ENCODE peak calls at places on chromosomes 13 and 19, in seven cellular contexts. M is IMR-90, X is adrenal gland, W is testis, O is heart left ventricle, R is A549, A is uterus. H is an unnamed sample.

GRCh38 chr13:114142640-114143490 is 10.4 kb upstream of the RASA3 start:
- DNase-seq in M (peak; percentile 65), X (no peak), W (no peak), O (peak; percentile 22), R (no peak), A (no peak), H (no peak)

GRCh38 chr13:18959996-18960395 is 221.6 kb downstream of the TUBA3C start:
- DNase-seq in M (no peak), X (no peak), W (no peak), O (no peak), R (no peak), A (no peak), H (no peak)

GRCh38 chr13:110946171-110946570 is 31.3 kb upstream of the ANKRD10 start:
- DNase-seq in M (no peak), X (no peak), W (no peak), O (no peak), R (no peak), A (no peak), H (no peak)

GRCh38 chr13:25286308-25286968 is 850 bp downstream of the MTMR6 start:
- DNase-seq in M (peak; percentile 58), X (peak; percentile 44), W (peak; percentile 61), O (peak; percentile 35), R (no peak), A (no peak), H (no peak)

GRCh38 chr19:35557539-35558399 is 5.7 kb downstream of the ATP4A start:
- DNase-seq in M (peak; percentile 33), X (peak; percentile 98), W (peak; percentile 82), O (peak; percentile 58), R (peak; percentile 83), A (no peak), H (no peak)

GRCh38 chr13:86383561-86383960 is 584.3 kb upstream of the SLITRK6 start:
- DNase-seq in M (no peak), X (no peak), W (no peak), O (no peak), R (no peak), A (no peak), H (no peak)

GRCh38 chr13:113203507-113204377 is 4.7 kb downstream of the PCID2 start:
- DNase-seq in M (no peak), X (no peak), W (no peak), O (peak; percentile 85), R (no peak), A (no peak), H (no peak)

GRCh38 chr19:29761575-29762225 is 46.6 kb upstream of the C19orf12 start:
- DNase-seq in M (no peak), X (no peak), W (no peak), O (no peak), R (no peak), A (no peak), H (no peak)

GRCh38 chr13:64029343-64030093 is 2613.9 kb upstream of the PCDH20 start:
- DNase-seq in M (no peak), X (no peak), W (no peak), O (no peak), R (no peak), A (no peak), H (no peak)

GRCh38 chr19:18366027-18366435 is 19.9 kb upstream of the GDF15 start:
- DNase-seq in M (no peak), X (no peak), W (no peak), O (no peak), R (no peak), A (no peak), H (no peak)

GRCh38 chr13:50898338-50898737 is 11.3 kb upstream of the RNASEH2B start:
- DNase-seq in M (no peak), X (no peak), W (no peak), O (no peak), R (no peak), A (no peak), H (no peak)

GRCh38 chr19:13281567-13282291 is 131.5 kb downstream of the IER2 start:
- DNase-seq in M (no peak), X (no peak), W (no peak), O (no peak), R (no peak), A (no peak), H (no peak)

GRCh38 chr13:83622422-83622784 is 259.9 kb downstream of the SLITRK1 start:
- DNase-seq in M (peak; percentile 28), X (no peak), W (no peak), O (no peak), R (no peak), A (no peak), H (no peak)

GRCh38 chr19:2575734-2576481 is 100.0 kb downstream of the GADD45B start:
- DNase-seq in M (peak; percentile 69), X (peak; percentile 45), W (peak; percentile 83), O (peak; percentile 91), R (no peak), A (peak; percentile 70), H (no peak)

GRCh38 chr19:30167976-30168635 is 204.1 kb upstream of the ZNF536 start:
- DNase-seq in M (no peak), X (no peak), W (no peak), O (no peak), R (no peak), A (no peak), H (no peak)

GRCh38 chr19:48417436-48417835 is 24.0 kb downstream of the GRIN2D start:
- DNase-seq in M (no peak), X (peak; percentile 61), W (no peak), O (peak; percentile 61), R (no peak), A (no peak), H (no peak)

GRCh38 chr19:48421548-48421947 is 24.2 kb upstream of the GRWD1 start:
- DNase-seq in M (no peak), X (no peak), W (no peak), O (no peak), R (no peak), A (no peak), H (no peak)

GRCh38 chr19:48415869-48416268 is 22.4 kb downstream of the GRIN2D start:
- DNase-seq in M (no peak), X (no peak), W (no peak), O (no peak), R (no peak), A (no peak), H (no peak)

GRCh38 chr19:48419158-48419920 is 25.9 kb downstream of the GRIN2D start:
- DNase-seq in M (peak; percentile 42), X (peak; percentile 59), W (peak; percentile 81), O (peak; percentile 51), R (no peak), A (peak; percentile 28), H (no peak)

GRCh38 chr19:48418317-48419064 is 25.0 kb downstream of the GRIN2D start:
- DNase-seq in M (peak; percentile 23), X (no peak), W (no peak), O (no peak), R (no peak), A (no peak), H (no peak)
- TF ChIP-seq CTCF in M (peak; percentile 9), X (no peak), W (no peak), O (no peak), R (no peak), A (no peak), H (no peak)

DNA sequence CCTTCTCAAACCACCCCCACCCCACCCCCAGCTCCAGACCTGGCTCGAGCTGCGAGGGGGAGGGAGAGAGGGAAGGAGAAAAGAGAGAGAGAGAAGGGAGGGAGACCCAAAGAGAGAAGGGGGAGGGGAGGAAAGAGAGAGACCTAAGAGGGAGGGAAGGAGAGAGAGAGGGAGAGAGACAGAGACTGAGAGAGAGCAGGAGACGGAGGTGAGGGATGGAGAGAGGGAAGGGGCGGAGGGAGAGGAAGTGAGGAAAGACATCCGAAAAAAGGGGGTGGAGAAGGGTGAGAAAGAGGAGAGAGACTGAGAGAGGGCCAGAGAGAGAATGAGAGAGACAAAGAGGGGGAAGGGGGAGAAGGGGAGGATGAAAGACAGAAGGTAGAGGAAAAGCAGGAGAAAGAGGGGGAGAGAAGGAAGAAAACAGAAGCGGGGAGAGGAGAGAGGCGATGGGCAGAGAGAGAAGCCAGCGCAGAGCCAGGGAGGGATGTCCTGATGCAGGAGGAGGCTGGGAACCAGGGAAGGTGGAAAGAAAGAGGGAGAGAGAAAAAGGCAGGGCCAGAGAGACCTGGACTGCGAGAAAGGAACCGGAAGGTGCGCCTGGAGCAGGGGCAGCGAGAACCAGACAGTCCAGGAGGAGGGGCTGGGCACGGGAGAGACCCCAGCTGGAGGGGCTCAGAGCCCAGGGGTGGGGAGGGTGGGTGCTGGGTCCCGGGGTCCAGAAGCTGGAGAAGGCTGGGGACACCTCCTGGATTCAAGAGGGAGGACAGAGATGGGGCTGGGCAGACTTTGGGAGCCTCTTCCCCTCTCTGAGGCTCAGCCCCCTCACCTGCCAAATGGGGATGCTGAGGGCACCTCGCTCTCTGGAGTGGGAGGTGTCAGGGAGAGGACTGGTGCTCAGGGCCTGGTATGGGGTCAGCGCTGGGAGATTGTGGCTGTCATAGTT is 1.7 kb upstream of the SPACA6 start:
- DNase-seq in M (peak; percentile 65), X (peak; percentile 46), W (peak; percentile 44), O (no peak), R (no peak), A (no peak), H (no peak)
- TF ChIP-seq POLR2A in M (no peak), X (no peak), W (no peak), O (no peak), R (no peak), A (no peak), H (no peak)

DNA sequence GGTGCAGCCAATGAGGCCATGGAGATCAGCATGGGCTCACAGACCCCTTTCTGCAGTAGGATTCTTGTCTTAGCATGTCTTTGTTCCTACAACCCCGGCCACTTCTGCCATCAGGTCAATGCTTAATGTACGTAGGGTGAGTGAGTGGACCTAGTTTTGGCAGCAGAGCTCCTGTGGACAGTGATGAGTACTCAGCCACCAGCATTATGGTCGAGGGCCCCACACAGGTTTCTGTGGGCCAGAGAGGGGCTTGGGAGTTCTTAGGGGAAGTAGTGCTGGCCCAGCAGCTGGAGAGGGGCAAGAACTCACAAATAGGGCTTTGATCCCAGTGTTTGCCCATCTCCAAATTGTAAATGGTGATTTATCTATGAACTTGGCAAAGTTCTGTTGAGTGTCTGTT is 184.9 kb downstream of the MTUS2 start:
- DNase-seq in M (no peak), X (no peak), W (no peak), O (no peak), R (no peak), A (no peak), H (no peak)
- H3K9me3 ChIP-seq in M (peaks cover 12% of the 10 kb centered on the region), X (no peaks in the 10 kb centered on the region), W (no peaks in the 10 kb centered on the region), O (peaks cover 4% of the 10 kb centered on the region), R (no peaks in the 10 kb centered on the region), A (no peaks in the 10 kb centered on the region), H (no peaks in the 10 kb centered on the region)

GRCh38 chr13:49341517-49341916 is 93.8 kb downstream of the CDADC1 start:
- DNase-seq in M (no peak), X (no peak), W (no peak), O (no peak), R (no peak), A (no peak), H (no peak)

GRCh38 chr13:49340161-49340560 is 92.4 kb downstream of the CDADC1 start:
- DNase-seq in M (no peak), X (no peak), W (no peak), O (no peak), R (no peak), A (no peak), H (no peak)

GRCh38 chr13:49342404-49342803 is 94.7 kb downstream of the CDADC1 start:
- DNase-seq in M (no peak), X (no peak), W (no peak), O (no peak), R (no peak), A (no peak), H (no peak)

GRCh38 chr13:49341941-49342340 is 94.2 kb downstream of the CDADC1 start:
- DNase-seq in M (no peak), X (no peak), W (no peak), O (no peak), R (no peak), A (no peak), H (no peak)

GRCh38 chr13:49336655-49337054 is 88.9 kb downstream of the CDADC1 start:
- DNase-seq in M (no peak), X (no peak), W (no peak), O (no peak), R (no peak), A (no peak), H (no peak)
- TF ChIP-seq CTCF in M (no peak), X (no peak), W (no peak), O (no peak), R (no peak), A (no peak), H (no peak)

H was measured in esophagus squamous epithelium.